ENCODE peak calls at places on chromosomes 1 and 21, in seven cellular contexts. One of them, this sample, is unnamed.

GRCh38 chr21:44795342-44795741 is 6.3 kb downstream of the UBE2G2 start:
- DNase-seq in GM12878: no peak
- DNase-seq in GM23338: no peak
- DNase-seq in H1: no peak
- DNase-seq in HCT116: no peak
- DNase-seq in endothelial cell of umbilical vein: no peak
- DNase-seq in K562: no peak
- DNase-seq in this sample: no peak

GRCh38 chr1:213887842-213888241 is 99.9 kb upstream of the PROX1 start:
- DNase-seq in endothelial cell of umbilical vein: no peak
- DNase-seq in K562: no peak
- DNase-seq in H1: no peak
- DNase-seq in GM12878: no peak
- DNase-seq in HCT116: no peak
- DNase-seq in GM23338: no peak
- DNase-seq in this sample: no peak

GRCh38 chr21:42518626-42519025 is 5.0 kb downstream of the SLC37A1 start:
- DNase-seq in H1: no peak
- DNase-seq in GM23338: no peak
- DNase-seq in GM12878: no peak
- DNase-seq in K562: no peak
- DNase-seq in endothelial cell of umbilical vein: no peak
- DNase-seq in HCT116: no peak
- DNase-seq in this sample: no peak

GRCh38 chr1:119784127-119784781 is 15.5 kb upstream of the HMGCS2 start:
- DNase-seq in GM23338: no peak
- DNase-seq in GM12878: no peak
- DNase-seq in K562: no peak
- DNase-seq in HCT116: no peak
- DNase-seq in H1: no peak
- DNase-seq in endothelial cell of umbilical vein: no peak
- DNase-seq in this sample: no peak

GRCh38 chr21:34830386-34831140 is 161.8 kb downstream of the CLIC6 start:
- DNase-seq in H1: no peak
- DNase-seq in GM23338: no peak
- DNase-seq in GM12878: no peak
- DNase-seq in K562: no peak
- DNase-seq in endothelial cell of umbilical vein: no peak
- DNase-seq in HCT116: no peak
- DNase-seq in this sample: no peak

GRCh38 chr1:228174482-228175315 is 9.1 kb downstream of the IBA57 start:
- DNase-seq in GM12878: no peak
- DNase-seq in K562: peak
- DNase-seq in HCT116: peak
- DNase-seq in endothelial cell of umbilical vein: no peak
- DNase-seq in H1: peak
- DNase-seq in GM23338: peak
- DNase-seq in this sample: no peak

GRCh38 chr1:30652151-30652915 is 71.1 kb downstream of the MATN1 start:
- DNase-seq in GM23338: peak
- DNase-seq in K562: no peak
- DNase-seq in endothelial cell of umbilical vein: no peak
- DNase-seq in GM12878: no peak
- DNase-seq in H1: no peak
- DNase-seq in HCT116: no peak
- DNase-seq in this sample: no peak

GRCh38 chr1:36565576-36566501 is 83.1 kb upstream of the CSF3R start:
- DNase-seq in HCT116: no peak
- DNase-seq in GM12878: no peak
- DNase-seq in H1: peak
- DNase-seq in K562: no peak
- DNase-seq in endothelial cell of umbilical vein: no peak
- DNase-seq in GM23338: peak
- DNase-seq in this sample: no peak

GRCh38 chr1:44604167-44604955 is 69.9 kb downstream of the TMEM53 start:
- DNase-seq in GM23338: no peak
- DNase-seq in K562: no peak
- DNase-seq in GM12878: no peak
- DNase-seq in endothelial cell of umbilical vein: no peak
- DNase-seq in H1: no peak
- DNase-seq in HCT116: no peak
- DNase-seq in this sample: no peak

GRCh38 chr1:32773764-32774463 is 43.2 kb downstream of the YARS1 start:
- DNase-seq in H1: peak
- DNase-seq in HCT116: no peak
- DNase-seq in endothelial cell of umbilical vein: no peak
- DNase-seq in GM12878: no peak
- DNase-seq in GM23338: no peak
- DNase-seq in K562: peak
- DNase-seq in this sample: no peak

DNA sequence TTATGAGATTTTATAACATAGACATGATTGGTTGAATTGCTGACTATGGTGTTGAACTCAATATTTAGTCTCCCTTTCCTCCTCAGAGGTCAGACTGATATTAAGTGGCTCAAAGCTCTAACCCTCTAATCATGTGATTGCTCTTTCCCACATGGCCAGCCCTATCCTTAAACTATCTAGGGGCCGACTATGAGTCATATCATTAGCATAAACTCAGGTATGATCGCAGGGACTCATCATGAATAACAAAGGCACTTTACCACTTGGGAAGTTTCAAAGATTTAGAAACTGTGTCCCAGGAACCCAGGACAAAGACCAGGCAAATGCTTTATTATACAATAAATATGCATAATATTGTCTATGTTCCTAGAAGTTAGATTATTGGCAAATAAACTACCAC is 894.6 kb upstream of the NEGR1 start:
- DNase-seq in GM12878: no peak
- DNase-seq in GM23338: peak
- DNase-seq in HCT116: no peak
- DNase-seq in endothelial cell of umbilical vein: no peak
- DNase-seq in K562: no peak
- DNase-seq in H1: no peak
- DNase-seq in this sample: no peak
- H3K27ac ChIP-seq in GM12878: no peak
- H3K27ac ChIP-seq in GM23338: no peak
- H3K27ac ChIP-seq in HCT116: no peak
- H3K27ac ChIP-seq in endothelial cell of umbilical vein: no peak
- H3K27ac ChIP-seq in K562: no peak
- H3K27ac ChIP-seq in H1: no peak
- H3K27ac ChIP-seq in this sample: no peak

GRCh38 chr1:6251233-6251632 is 7.3 kb downstream of the HES3 start:
- DNase-seq in K562: no peak
- DNase-seq in HCT116: no peak
- DNase-seq in GM23338: no peak
- DNase-seq in GM12878: no peak
- DNase-seq in endothelial cell of umbilical vein: no peak
- DNase-seq in H1: peak
- DNase-seq in this sample: no peak

GRCh38 chr1:6247651-6248050 is 3.7 kb downstream of the HES3 start:
- DNase-seq in HCT116: no peak
- DNase-seq in H1: peak
- DNase-seq in GM12878: no peak
- DNase-seq in endothelial cell of umbilical vein: no peak
- DNase-seq in K562: no peak
- DNase-seq in GM23338: no peak
- DNase-seq in this sample: no peak

GRCh38 chr1:6248161-6248776 is 4.3 kb downstream of the HES3 start:
- DNase-seq in HCT116: no peak
- DNase-seq in GM12878: no peak
- DNase-seq in endothelial cell of umbilical vein: no peak
- DNase-seq in H1: peak
- DNase-seq in K562: no peak
- DNase-seq in GM23338: no peak
- DNase-seq in this sample: no peak

GRCh38 chr1:6249732-6250689 is 6.0 kb downstream of the HES3 start:
- DNase-seq in H1: peak
- DNase-seq in HCT116: no peak
- DNase-seq in K562: peak
- DNase-seq in endothelial cell of umbilical vein: no peak
- DNase-seq in GM12878: no peak
- DNase-seq in GM23338: peak
- DNase-seq in this sample: no peak

DNA sequence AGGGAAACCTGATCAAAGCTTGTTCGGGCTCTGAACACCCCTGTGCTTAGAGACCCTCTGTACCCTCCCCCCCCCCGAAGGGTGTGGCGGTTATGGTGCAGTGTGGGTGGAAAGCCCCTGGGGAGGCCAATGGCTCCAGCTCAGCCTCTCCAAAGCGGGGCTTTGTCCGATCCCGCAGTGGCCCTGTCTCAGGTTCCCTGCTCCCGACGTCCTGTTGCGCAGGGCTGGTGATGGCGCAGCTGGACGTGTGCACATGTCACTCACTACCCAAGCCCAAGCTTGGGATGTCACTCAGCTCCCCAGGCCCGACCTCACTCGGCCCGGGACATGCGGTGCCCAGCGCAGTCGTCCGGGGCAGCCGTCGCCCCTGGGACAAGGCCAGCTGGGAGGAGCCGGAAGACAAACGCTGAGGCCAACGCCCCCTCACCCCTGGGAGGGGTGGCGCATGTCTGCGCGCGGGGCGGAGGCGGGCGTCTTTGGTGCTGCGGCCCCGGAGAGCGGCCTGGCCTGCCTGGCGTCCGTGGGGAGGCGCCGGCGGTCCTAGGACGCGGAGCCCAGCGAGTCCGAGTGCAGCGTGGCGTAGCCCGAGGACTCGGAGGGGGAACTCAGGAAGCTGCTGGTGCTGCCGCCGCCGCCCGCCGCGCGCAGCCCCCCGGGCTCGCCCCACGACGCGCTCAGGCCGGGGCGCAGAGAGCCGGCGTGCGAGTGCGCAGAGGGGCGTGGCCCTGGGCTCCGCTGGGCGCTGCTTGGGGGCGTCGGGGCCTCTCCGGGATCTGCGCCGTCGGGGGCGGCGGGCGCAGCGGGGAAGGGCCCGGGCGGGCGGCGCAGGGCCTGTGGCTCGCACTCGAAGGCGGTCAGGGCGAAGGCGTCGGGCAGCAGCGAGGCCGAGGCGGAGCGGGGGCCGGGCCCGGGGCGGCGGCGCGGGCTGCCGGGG is 5.1 kb downstream of the HES3 start:
- DNase-seq in HCT116: peak
- DNase-seq in endothelial cell of umbilical vein: no peak
- DNase-seq in GM23338: peak
- DNase-seq in H1: peak
- DNase-seq in GM12878: no peak
- DNase-seq in K562: peak
- DNase-seq in this sample: no peak
- TF ChIP-seq EZH2 in HCT116: no peak
- TF ChIP-seq EZH2 in endothelial cell of umbilical vein: no peak
- TF ChIP-seq EZH2 in GM23338: no peak
- TF ChIP-seq EZH2 in H1: peak
- TF ChIP-seq EZH2 in GM12878: no peak
- TF ChIP-seq EZH2 in K562: no peak
- TF ChIP-seq EZH2 in this sample: no peak

DNA sequence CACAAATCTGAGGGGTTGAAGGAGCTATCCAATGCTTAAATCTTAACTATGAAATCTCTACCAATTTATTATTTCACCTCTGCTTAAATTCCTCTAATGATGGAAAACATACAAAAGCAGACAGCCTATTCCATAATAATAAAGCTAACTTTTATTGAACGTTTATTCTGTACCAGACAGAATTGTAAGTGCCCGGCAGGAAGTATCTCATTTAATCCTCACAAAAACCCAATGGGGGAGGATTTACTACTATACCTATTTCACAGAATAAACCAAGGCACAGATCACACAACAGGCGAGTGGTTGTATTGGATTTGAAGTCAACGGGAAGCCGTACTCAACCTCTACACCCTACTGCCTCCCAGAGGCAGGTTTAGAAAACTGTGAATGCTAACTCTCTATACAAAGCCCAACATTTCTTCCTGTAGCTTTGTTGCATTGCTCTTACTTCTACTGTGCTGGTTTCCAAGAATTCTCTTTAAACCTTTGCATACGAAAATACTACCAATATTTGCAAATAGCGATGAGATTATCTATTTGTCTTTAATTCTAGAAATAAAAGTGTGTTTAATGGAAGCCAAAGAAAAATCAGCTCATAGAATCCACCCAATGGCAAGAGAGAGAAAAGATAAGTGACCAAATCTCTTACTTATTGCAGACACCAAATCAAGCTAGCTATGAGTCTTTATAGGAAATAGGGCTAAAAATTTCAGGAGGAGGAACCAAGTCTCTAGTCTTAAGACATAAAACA is 33.5 kb upstream of the C1orf53 start:
- DNase-seq in K562: peak
- DNase-seq in GM12878: no peak
- DNase-seq in GM23338: peak
- DNase-seq in HCT116: peak
- DNase-seq in H1: no peak
- DNase-seq in endothelial cell of umbilical vein: peak
- DNase-seq in this sample: no peak
- TF ChIP-seq POLR2AphosphoS5 in K562: no peak
- TF ChIP-seq POLR2AphosphoS5 in GM12878: no peak
- TF ChIP-seq POLR2AphosphoS5 in GM23338: no peak
- TF ChIP-seq POLR2AphosphoS5 in HCT116: no peak
- TF ChIP-seq POLR2AphosphoS5 in H1: no peak
- TF ChIP-seq POLR2AphosphoS5 in endothelial cell of umbilical vein: no peak
- TF ChIP-seq POLR2AphosphoS5 in this sample: no peak

DNA sequence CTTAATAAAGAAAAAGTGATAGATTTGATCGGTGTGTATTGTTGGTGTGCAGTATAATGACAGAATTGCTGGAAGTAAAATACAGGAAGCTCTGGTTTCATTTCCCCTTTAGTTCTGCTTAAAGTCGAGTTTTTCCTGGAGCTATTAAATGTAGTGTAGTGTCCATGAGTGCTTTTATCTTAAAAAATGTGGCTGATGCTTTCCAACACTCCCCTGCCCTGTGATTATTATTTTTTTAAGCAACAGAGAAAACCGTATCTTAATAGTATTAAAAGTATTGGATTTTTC is 1.1 kb downstream of the LGALS8 start:
- DNase-seq in HCT116: no peak
- DNase-seq in GM12878: no peak
- DNase-seq in K562: no peak
- DNase-seq in GM23338: no peak
- DNase-seq in endothelial cell of umbilical vein: no peak
- DNase-seq in H1: no peak
- DNase-seq in this sample: no peak
- H3K27ac ChIP-seq in HCT116: peak
- H3K27ac ChIP-seq in GM12878: peak
- H3K27ac ChIP-seq in K562: peak
- H3K27ac ChIP-seq in GM23338: no peak
- H3K27ac ChIP-seq in endothelial cell of umbilical vein: peak
- H3K27ac ChIP-seq in H1: no peak
- H3K27ac ChIP-seq in this sample: peak

This sample was measured in SK-N-MC.